ENCODE peak calls at places on chromosomes 16 and 17, in five cellular contexts. One of them, this sample, is unnamed.

GRCh38 chr17:38628441-38628840 is 22.7 kb upstream of the SRCIN1 start:
- DNase-seq in GF-D8: no peak
- DNase-seq in GM04504: no peak
- DNase-seq in ACHN: peak; percentile 39
- DNase-seq in EL: no peak
- DNase-seq in this sample: no peak

GRCh38 chr16:63038563-63039131 is 1002.4 kb upstream of the CDH8 start:
- DNase-seq in GF-D8: no peak
- DNase-seq in GM04504: no peak
- DNase-seq in ACHN: no peak
- DNase-seq in EL: no peak
- DNase-seq in this sample: no peak

GRCh38 chr16:88478115-88478514 is 25.0 kb downstream of the ZFPM1 start:
- DNase-seq in GF-D8: no peak
- DNase-seq in GM04504: no peak
- DNase-seq in ACHN: no peak
- DNase-seq in EL: no peak
- DNase-seq in this sample: no peak

GRCh38 chr16:3577302-3577752 is at the start of gene NLRC3:
- DNase-seq in GF-D8: peak; percentile 42
- DNase-seq in GM04504: no peak
- DNase-seq in ACHN: no peak
- DNase-seq in EL: no peak
- DNase-seq in this sample: no peak

GRCh38 chr16:28193530-28194423 is 18.0 kb downstream of the XPO6 start:
- DNase-seq in GF-D8: peak; percentile 42
- DNase-seq in GM04504: peak; percentile 92
- DNase-seq in ACHN: peak; percentile 78
- DNase-seq in EL: peak; percentile 96
- DNase-seq in this sample: no peak

GRCh38 chr17:42632949-42633444 is 23.5 kb downstream of the TUBG1 start:
- DNase-seq in GF-D8: no peak
- DNase-seq in GM04504: no peak
- DNase-seq in ACHN: no peak
- DNase-seq in EL: no peak
- DNase-seq in this sample: no peak

GRCh38 chr17:5694507-5694906 is 110.2 kb upstream of the NLRP1 start:
- DNase-seq in GF-D8: no peak
- DNase-seq in GM04504: no peak
- DNase-seq in ACHN: no peak
- DNase-seq in EL: peak; percentile 8
- DNase-seq in this sample: no peak

GRCh38 chr17:47862621-47863440 is 11.9 kb upstream of the SP6 start:
- DNase-seq in GF-D8: no peak
- DNase-seq in GM04504: peak; percentile 47
- DNase-seq in ACHN: peak; percentile 81
- DNase-seq in EL: peak; percentile 92
- DNase-seq in this sample: peak; percentile 41

GRCh38 chr17:72602517-72603345 is 481.9 kb downstream of the SOX9 start:
- DNase-seq in GF-D8: no peak
- DNase-seq in GM04504: no peak
- DNase-seq in ACHN: peak; percentile 95
- DNase-seq in EL: peak; percentile 68
- DNase-seq in this sample: no peak

GRCh38 chr17:82244413-82245140 is 15.7 kb downstream of the SLC16A3 start:
- DNase-seq in GF-D8: no peak
- DNase-seq in GM04504: no peak
- DNase-seq in ACHN: peak; percentile 25
- DNase-seq in EL: no peak
- DNase-seq in this sample: no peak

GRCh38 chr17:64053101-64053500 is 32.7 kb upstream of the ICAM2 start:
- DNase-seq in GF-D8: no peak
- DNase-seq in GM04504: no peak
- DNase-seq in ACHN: no peak
- DNase-seq in EL: no peak
- DNase-seq in this sample: no peak

GRCh38 chr17:51166987-51167931 is 1.0 kb downstream of the NME2 start:
- DNase-seq in GF-D8: peak; percentile 5
- DNase-seq in GM04504: no peak
- DNase-seq in ACHN: peak; percentile 63
- DNase-seq in EL: peak; percentile 62
- DNase-seq in this sample: peak; percentile 63

GRCh38 chr17:31294839-31295488 is 2.1 kb downstream of the OMG start:
- DNase-seq in GF-D8: peak; percentile 0
- DNase-seq in GM04504: no peak
- DNase-seq in ACHN: no peak
- DNase-seq in EL: no peak
- DNase-seq in this sample: no peak